ENCODE peak calls at places on chromosomes 7 and 10, in six cellular contexts. X, K, F, M, U and I are unnamed samples.

GRCh38 chr10:51095444-51095843 is 21.2 kb downstream of the PRKG1 start:
- DNase-seq in F (no peak), M (no peak), U (no peak), X (no peak), K (no peak), I (no peak)

GRCh38 chr7:105141068-105141467 is 127.1 kb downstream of the KMT2E start:
- DNase-seq in F (peak), U (peak), M (no peak), X (no peak), K (no peak), I (peak)

GRCh38 chr10:63068246-63068645 is 64.9 kb upstream of the NRBF2 start:
- DNase-seq in F (no peak), K (no peak), U (no peak), M (no peak), X (no peak), I (no peak)

GRCh38 chr7:156975620-156976019 is 26.1 kb downstream of the NOM1 start:
- DNase-seq in M (no peak), U (no peak), F (no peak), X (no peak), K (no peak), I (no peak)

GRCh38 chr7:130490888-130491771 is 755 bp upstream of the MEST start:
- DNase-seq in U (no peak), F (no peak), X (no peak), K (peak), M (no peak), I (no peak)

GRCh38 chr10:71401969-71402368 is 5.2 kb downstream of the CDH23 start:
- DNase-seq in F (no peak), X (no peak), U (no peak), K (no peak), M (no peak), I (no peak)

GRCh38 chr7:55078465-55079372 is 59.9 kb downstream of the EGFR start:
- DNase-seq in F (no peak), K (peak), M (no peak), U (no peak), X (no peak), I (no peak)

GRCh38 chr7:108575156-108575555 is 5.5 kb downstream of the DNAJB9 start:
- DNase-seq in M (no peak), U (no peak), X (no peak), F (no peak), K (no peak), I (no peak)

GRCh38 chr10:112810651-112811215 is 139.3 kb upstream of the TCF7L2 start:
- DNase-seq in K (no peak), M (no peak), U (no peak), F (no peak), X (no peak), I (no peak)

GRCh38 chr10:25506821-25507335 is 332.1 kb downstream of the GPR158 start:
- DNase-seq in X (no peak), K (no peak), M (no peak), U (no peak), F (no peak), I (no peak)

GRCh38 chr10:84605802-84606201 is 277.4 kb downstream of the CCSER2 start:
- DNase-seq in M (no peak), U (no peak), K (no peak), F (no peak), X (no peak), I (peak)

GRCh38 chr7:84674236-84674913 is 479.8 kb upstream of the SEMA3A start:
- DNase-seq in F (no peak), M (no peak), K (no peak), U (no peak), X (no peak), I (no peak)

GRCh38 chr10:35040761-35041501 is 49.2 kb downstream of the CUL2 start:
- DNase-seq in U (no peak), K (no peak), F (peak), X (no peak), M (no peak), I (peak)

GRCh38 chr10:132612571-132613504 is 75.3 kb downstream of the INPP5A start:
- DNase-seq in M (peak), U (no peak), K (no peak), F (no peak), X (peak), I (no peak)

GRCh38 chr10:97151307-97151914 is 34.3 kb downstream of the SLIT1 start:
- DNase-seq in X (no peak), K (no peak), M (no peak), F (no peak), U (no peak), I (no peak)

GRCh38 chr7:845091-845490 is 12.8 kb downstream of the SUN1 start:
- DNase-seq in U (no peak), X (no peak), K (no peak), M (no peak), F (no peak), I (no peak)

GRCh38 chr7:13949450-13949849 is 40.0 kb downstream of the ETV1 start:
- DNase-seq in M (no peak), X (no peak), F (no peak), U (no peak), K (no peak), I (no peak)

GRCh38 chr10:119199231-119199992 is 8.0 kb upstream of the GRK5 start:
- DNase-seq in F (peak), K (peak), X (no peak), M (no peak), U (no peak), I (peak)

GRCh38 chr7:100826546-100827329 is 585 bp downstream of the EPHB4 start:
- DNase-seq in K (no peak), U (no peak), X (no peak), F (no peak), M (no peak), I (no peak)

GRCh38 chr10:68735119-68735518 is 14.1 kb downstream of the CCAR1 start:
- DNase-seq in K (no peak), F (no peak), M (no peak), X (no peak), U (no peak), I (no peak)

GRCh38 chr10:340646-341045 is 205.4 kb downstream of the ZMYND11 start:
- DNase-seq in F (no peak), X (peak), M (no peak), U (no peak), K (no peak), I (no peak)

GRCh38 chr7:17516768-17517167 is 218.3 kb downstream of the AHR start:
- DNase-seq in X (no peak), U (no peak), K (no peak), F (no peak), M (no peak), I (no peak)

GRCh38 chr10:117432866-117433265 is 57.6 kb upstream of the PDZD8 start:
- DNase-seq in K (no peak), F (no peak), M (no peak), U (no peak), X (no peak), I (no peak)

GRCh38 chr10:1110674-1111119 is 54.5 kb downstream of the WDR37 start:
- DNase-seq in K (no peak), F (no peak), X (no peak), U (no peak), M (no peak), I (no peak)

GRCh38 chr7:104156842-104157277 is 51.0 kb downstream of the ORC5 start:
- DNase-seq in F (peak), U (no peak), X (no peak), K (no peak), M (no peak), I (no peak)

GRCh38 chr7:620052-620451 is 100.4 kb upstream of the PDGFA start:
- DNase-seq in K (no peak), X (no peak), F (no peak), U (no peak), M (no peak), I (peak)

GRCh38 chr10:72170263-72170662 is 45.5 kb upstream of the ANAPC16 start:
- DNase-seq in F (peak), M (no peak), X (no peak), K (peak), U (no peak), I (no peak)

GRCh38 chr10:117716896-117717295 is 174.3 kb downstream of the EMX2 start:
- DNase-seq in M (no peak), U (no peak), X (no peak), K (no peak), F (no peak), I (no peak)

GRCh38 chr10:56623064-56623463 is 262.0 kb upstream of the ZWINT start:
- DNase-seq in U (no peak), M (no peak), F (no peak), K (no peak), X (no peak), I (no peak)

GRCh38 chr10:5681930-5682329 is 2.7 kb upstream of the TASOR2 start:
- DNase-seq in X (no peak), F (no peak), U (no peak), M (no peak), K (no peak), I (no peak)

GRCh38 chr10:5683065-5683464 is 1.6 kb upstream of the TASOR2 start:
- DNase-seq in U (no peak), X (no peak), K (no peak), F (no peak), M (no peak), I (no peak)

GRCh38 chr10:5685764-5686240 is 1.2 kb downstream of the TASOR2 start:
- DNase-seq in K (no peak), M (no peak), X (no peak), F (no peak), U (no peak), I (no peak)

GRCh38 chr10:5684971-5685763 is 529 bp downstream of the TASOR2 start:
- DNase-seq in X (peak), K (peak), U (no peak), F (peak), M (peak), I (no peak)

GRCh38 chr10:5684318-5684970 is at the start of gene TASOR2:
- DNase-seq in X (peak), K (peak), F (peak), M (peak), U (peak), I (peak)
- TF ChIP-seq POLR2A in X (no peak), K (no peak), F (peak), M (peak), U (peak), I (peak)

DNA sequence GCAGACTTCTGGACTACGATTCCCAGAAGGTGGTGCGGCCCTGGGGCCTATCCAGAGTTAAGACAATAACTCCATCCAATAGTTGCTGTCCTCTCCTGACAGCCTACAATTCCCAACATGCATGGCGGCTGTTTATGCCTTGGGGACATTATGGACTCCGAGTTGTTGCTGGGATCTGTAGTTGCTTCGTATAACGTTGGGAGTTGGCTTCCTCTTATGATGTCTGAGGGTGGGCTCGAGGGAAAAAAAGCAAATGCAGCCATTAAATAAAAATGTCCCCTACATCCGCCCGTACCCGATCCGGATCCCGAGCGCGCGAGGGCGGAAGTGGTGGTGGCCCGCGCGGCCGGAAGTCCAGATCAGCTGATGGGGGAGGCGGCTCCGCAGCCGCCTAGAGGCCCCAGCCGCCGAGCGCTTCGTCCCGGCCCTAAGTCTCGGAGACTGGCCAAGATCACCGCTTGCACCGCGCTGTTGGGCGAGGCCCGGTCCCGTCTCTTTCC is at the start of gene ZSWIM8:
- DNase-seq in M (peak), F (peak), U (peak), K (peak), X (peak), I (peak)
- TF ChIP-seq POLR2A in M (peak), F (peak), U (no peak), K (no peak), X (peak), I (peak)

DNA sequence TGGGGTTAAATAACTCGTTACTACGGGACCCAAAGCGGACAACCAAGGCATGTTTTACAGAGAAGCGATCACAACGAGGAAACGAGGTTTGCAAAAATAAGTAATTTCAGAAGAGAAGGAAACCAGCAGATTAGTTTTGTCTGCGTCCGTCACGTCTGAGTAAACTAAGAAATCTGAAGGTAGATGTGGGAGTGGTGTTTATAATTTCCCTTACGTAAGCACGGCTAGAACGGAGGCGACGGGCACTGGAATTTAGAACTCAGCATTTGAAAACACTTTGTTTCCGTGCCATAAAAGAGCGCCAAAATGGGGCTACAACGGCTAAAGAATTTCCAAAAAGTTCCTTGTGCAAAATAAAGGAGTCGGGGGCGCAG is 718 bp upstream of the UMAD1 start:
- DNase-seq in U (no peak), M (no peak), X (no peak), K (no peak), F (no peak), I (no peak)
- TF ChIP-seq POLR2A in U (no peak), M (no peak), X (no peak), K (no peak), F (no peak), I (no peak)

GRCh38 chr10:94362360-94363250 is at the start of gene NOC3L:
- DNase-seq in K (peak), X (peak), M (peak), F (peak), U (peak), I (peak)
- TF ChIP-seq POLR2A in K (no peak), X (no peak), M (peak), F (peak), U (peak), I (peak)